ENCODE peak calls at places on chromosomes 16 and 17, in six cellular contexts. One of them, this sample, is unnamed.

GRCh38 chr17:744937-745336 is 7.1 kb downstream of the GEMIN4 start:
- DNase-seq in AG20443: no peak
- DNase-seq in fibroblast of pulmonary artery: no peak
- DNase-seq in iris pigment epithelial cell: no peak
- DNase-seq in T1000: no peak
- DNase-seq in T-helper 1 cell: no peak
- DNase-seq in this sample: no peak

GRCh38 chr17:80558046-80558445 is 13.4 kb downstream of the RPTOR start:
- DNase-seq in iris pigment epithelial cell: no peak
- DNase-seq in T1000: no peak
- DNase-seq in AG20443: no peak
- DNase-seq in T-helper 1 cell: no peak
- DNase-seq in fibroblast of pulmonary artery: no peak
- DNase-seq in this sample: no peak

GRCh38 chr16:88819126-88819525 is 7.4 kb upstream of the APRT start:
- DNase-seq in iris pigment epithelial cell: no peak
- DNase-seq in T-helper 1 cell: no peak
- DNase-seq in T1000: no peak
- DNase-seq in fibroblast of pulmonary artery: no peak
- DNase-seq in AG20443: no peak
- DNase-seq in this sample: no peak

GRCh38 chr16:15650698-15651161 is 685 bp downstream of the NDE1 start:
- DNase-seq in fibroblast of pulmonary artery: peak
- DNase-seq in AG20443: peak
- DNase-seq in T-helper 1 cell: peak
- DNase-seq in T1000: no peak
- DNase-seq in iris pigment epithelial cell: peak
- DNase-seq in this sample: peak

GRCh38 chr16:84631153-84631466 is 13.2 kb upstream of the COTL1 start:
- DNase-seq in AG20443: no peak
- DNase-seq in T-helper 1 cell: no peak
- DNase-seq in T1000: no peak
- DNase-seq in fibroblast of pulmonary artery: no peak
- DNase-seq in iris pigment epithelial cell: no peak
- DNase-seq in this sample: no peak

GRCh38 chr17:70138309-70138865 is 30.9 kb upstream of the KCNJ2 start:
- DNase-seq in iris pigment epithelial cell: peak
- DNase-seq in T-helper 1 cell: no peak
- DNase-seq in T1000: peak
- DNase-seq in fibroblast of pulmonary artery: peak
- DNase-seq in AG20443: peak
- DNase-seq in this sample: peak

GRCh38 chr17:79036181-79036580 is 12.2 kb downstream of the C1QTNF1 start:
- DNase-seq in T1000: no peak
- DNase-seq in fibroblast of pulmonary artery: no peak
- DNase-seq in AG20443: no peak
- DNase-seq in T-helper 1 cell: no peak
- DNase-seq in iris pigment epithelial cell: no peak
- DNase-seq in this sample: no peak

GRCh38 chr16:11896776-11897175 is 19.0 kb downstream of the GSPT1 start:
- DNase-seq in T1000: no peak
- DNase-seq in iris pigment epithelial cell: peak
- DNase-seq in T-helper 1 cell: no peak
- DNase-seq in fibroblast of pulmonary artery: peak
- DNase-seq in AG20443: peak
- DNase-seq in this sample: peak

GRCh38 chr17:64277831-64278562 is 14.9 kb upstream of the TEX2 start:
- DNase-seq in AG20443: peak
- DNase-seq in iris pigment epithelial cell: no peak
- DNase-seq in T1000: no peak
- DNase-seq in T-helper 1 cell: no peak
- DNase-seq in fibroblast of pulmonary artery: no peak
- DNase-seq in this sample: no peak

GRCh38 chr17:46788300-46788699 is 30.2 kb downstream of the WNT3 start:
- DNase-seq in fibroblast of pulmonary artery: no peak
- DNase-seq in iris pigment epithelial cell: no peak
- DNase-seq in AG20443: no peak
- DNase-seq in T-helper 1 cell: no peak
- DNase-seq in T1000: no peak
- DNase-seq in this sample: no peak

GRCh38 chr17:50146927-50147640 is 3.4 kb downstream of the PPP1R9B start:
- DNase-seq in iris pigment epithelial cell: no peak
- DNase-seq in fibroblast of pulmonary artery: no peak
- DNase-seq in AG20443: peak
- DNase-seq in T-helper 1 cell: no peak
- DNase-seq in T1000: no peak
- DNase-seq in this sample: no peak

GRCh38 chr17:45976755-45977505 is 22.1 kb upstream of the STH start:
- DNase-seq in fibroblast of pulmonary artery: peak
- DNase-seq in iris pigment epithelial cell: peak
- DNase-seq in T1000: no peak
- DNase-seq in AG20443: no peak
- DNase-seq in T-helper 1 cell: no peak
- DNase-seq in this sample: no peak

This sample was measured in adipocyte.